ENCODE peak calls at places on chromosomes 13 and 19, in four cellular contexts. One of them, this sample, is unnamed.

GRCh38 chr19:48713041-48713863 is 6.3 kb downstream of the MAMSTR start:
- DNase-seq in sigmoid colon: no peak
- DNase-seq in esophagus muscularis mucosa: no peak
- DNase-seq in CD8-positive, alpha-beta T cell: no peak
- DNase-seq in this sample: peak; percentile 22

GRCh38 chr13:28558126-28558525 is 63.2 kb upstream of the FLT1 start:
- DNase-seq in esophagus muscularis mucosa: no peak
- DNase-seq in CD8-positive, alpha-beta T cell: no peak
- DNase-seq in sigmoid colon: no peak
- DNase-seq in this sample: no peak

GRCh38 chr13:90630716-90631115 is 716.8 kb upstream of the MIR17HG start:
- DNase-seq in CD8-positive, alpha-beta T cell: no peak
- DNase-seq in esophagus muscularis mucosa: no peak
- DNase-seq in sigmoid colon: no peak
- DNase-seq in this sample: no peak

GRCh38 chr13:104426435-104426834 is 1360.2 kb upstream of the SLC10A2 start:
- DNase-seq in CD8-positive, alpha-beta T cell: no peak
- DNase-seq in esophagus muscularis mucosa: no peak
- DNase-seq in sigmoid colon: no peak
- DNase-seq in this sample: no peak

GRCh38 chr19:5018224-5019015 is 49.5 kb downstream of the KDM4B start:
- DNase-seq in esophagus muscularis mucosa: no peak
- DNase-seq in CD8-positive, alpha-beta T cell: no peak
- DNase-seq in sigmoid colon: no peak
- DNase-seq in this sample: no peak

GRCh38 chr13:68551701-68552522 is 1321.8 kb upstream of the PCDH9 start:
- DNase-seq in esophagus muscularis mucosa: no peak
- DNase-seq in sigmoid colon: no peak
- DNase-seq in CD8-positive, alpha-beta T cell: no peak
- DNase-seq in this sample: no peak

GRCh38 chr13:101127741-101128353 is 288.5 kb downstream of the NALCN start:
- DNase-seq in sigmoid colon: no peak
- DNase-seq in CD8-positive, alpha-beta T cell: no peak
- DNase-seq in esophagus muscularis mucosa: no peak
- DNase-seq in this sample: peak; percentile 20

GRCh38 chr13:50527612-50528509 is 315.6 kb downstream of the DLEU7 start:
- DNase-seq in esophagus muscularis mucosa: no peak
- DNase-seq in sigmoid colon: no peak
- DNase-seq in CD8-positive, alpha-beta T cell: no peak
- DNase-seq in this sample: no peak

GRCh38 chr13:51923983-51924539 is 62.3 kb downstream of the CCDC70 start:
- DNase-seq in sigmoid colon: no peak
- DNase-seq in esophagus muscularis mucosa: no peak
- DNase-seq in CD8-positive, alpha-beta T cell: no peak
- DNase-seq in this sample: no peak

GRCh38 chr19:39771751-39772150 is 6.9 kb upstream of the LEUTX start:
- DNase-seq in CD8-positive, alpha-beta T cell: no peak
- DNase-seq in esophagus muscularis mucosa: no peak
- DNase-seq in sigmoid colon: no peak
- DNase-seq in this sample: no peak

GRCh38 chr19:1896508-1896907 is 8.7 kb upstream of the ADAT3 start:
- DNase-seq in sigmoid colon: no peak
- DNase-seq in CD8-positive, alpha-beta T cell: no peak
- DNase-seq in esophagus muscularis mucosa: no peak
- DNase-seq in this sample: no peak
- H3K27ac ChIP-seq in sigmoid colon: no peak overlapping the region
- H3K27ac ChIP-seq in CD8-positive, alpha-beta T cell: no peak overlapping the region
- H3K27ac ChIP-seq in esophagus muscularis mucosa: no peak overlapping the region
- H3K27ac ChIP-seq in this sample: no peak overlapping the region

GRCh38 chr19:36747750-36748149 is 24.9 kb downstream of the ZNF850 start:
- DNase-seq in esophagus muscularis mucosa: no peak
- DNase-seq in CD8-positive, alpha-beta T cell: no peak
- DNase-seq in sigmoid colon: no peak
- DNase-seq in this sample: no peak
- H3K4me3 ChIP-seq in esophagus muscularis mucosa: no peak overlapping the region
- H3K4me3 ChIP-seq in CD8-positive, alpha-beta T cell: no peak overlapping the region
- H3K4me3 ChIP-seq in sigmoid colon: no peak overlapping the region
- H3K4me3 ChIP-seq in this sample: no peak overlapping the region

GRCh38 chr19:13052447-13053232 is 50.0 kb downstream of the LYL1 start:
- DNase-seq in esophagus muscularis mucosa: no peak
- DNase-seq in CD8-positive, alpha-beta T cell: no peak
- DNase-seq in sigmoid colon: no peak
- DNase-seq in this sample: no peak

GRCh38 chr19:13054605-13055212 is 47.9 kb downstream of the LYL1 start:
- DNase-seq in sigmoid colon: peak; percentile 86
- DNase-seq in CD8-positive, alpha-beta T cell: no peak
- DNase-seq in esophagus muscularis mucosa: no peak
- DNase-seq in this sample: no peak

GRCh38 chr19:13053761-13054604 is 48.7 kb downstream of the LYL1 start:
- DNase-seq in sigmoid colon: peak; percentile 95
- DNase-seq in CD8-positive, alpha-beta T cell: no peak
- DNase-seq in esophagus muscularis mucosa: peak; percentile 95
- DNase-seq in this sample: peak; percentile 91

GRCh38 chr19:13051581-13052165 is 51.0 kb downstream of the LYL1 start:
- DNase-seq in CD8-positive, alpha-beta T cell: no peak
- DNase-seq in esophagus muscularis mucosa: no peak
- DNase-seq in sigmoid colon: peak; percentile 85
- DNase-seq in this sample: peak; percentile 84

GRCh38 chr19:13053238-13053637 is 49.4 kb downstream of the LYL1 start:
- DNase-seq in sigmoid colon: no peak
- DNase-seq in CD8-positive, alpha-beta T cell: no peak
- DNase-seq in esophagus muscularis mucosa: no peak
- DNase-seq in this sample: no peak
- H3K4me1 ChIP-seq in sigmoid colon: peaks cover 91% of the 10 kb centered on the region
- H3K4me1 ChIP-seq in CD8-positive, alpha-beta T cell: peaks cover 7% of the 10 kb centered on the region
- H3K4me1 ChIP-seq in esophagus muscularis mucosa: peaks cover 97% of the 10 kb centered on the region
- H3K4me1 ChIP-seq in this sample: peaks cover 79% of the 10 kb centered on the region

GRCh38 chr13:20462533-20462915 is 63.1 kb downstream of the CRYL1 start:
- DNase-seq in sigmoid colon: no peak
- DNase-seq in CD8-positive, alpha-beta T cell: no peak
- DNase-seq in esophagus muscularis mucosa: no peak
- DNase-seq in this sample: no peak

GRCh38 chr13:20462921-20463320 is 62.7 kb downstream of the CRYL1 start:
- DNase-seq in CD8-positive, alpha-beta T cell: no peak
- DNase-seq in esophagus muscularis mucosa: peak; percentile 55
- DNase-seq in sigmoid colon: no peak
- DNase-seq in this sample: no peak

GRCh38 chr13:20460744-20461143 is 64.9 kb downstream of the CRYL1 start:
- DNase-seq in esophagus muscularis mucosa: peak; percentile 74
- DNase-seq in sigmoid colon: no peak
- DNase-seq in CD8-positive, alpha-beta T cell: no peak
- DNase-seq in this sample: no peak

GRCh38 chr13:20461860-20462532 is 63.7 kb downstream of the CRYL1 start:
- DNase-seq in CD8-positive, alpha-beta T cell: no peak
- DNase-seq in sigmoid colon: no peak
- DNase-seq in esophagus muscularis mucosa: peak; percentile 31
- DNase-seq in this sample: no peak

DNA sequence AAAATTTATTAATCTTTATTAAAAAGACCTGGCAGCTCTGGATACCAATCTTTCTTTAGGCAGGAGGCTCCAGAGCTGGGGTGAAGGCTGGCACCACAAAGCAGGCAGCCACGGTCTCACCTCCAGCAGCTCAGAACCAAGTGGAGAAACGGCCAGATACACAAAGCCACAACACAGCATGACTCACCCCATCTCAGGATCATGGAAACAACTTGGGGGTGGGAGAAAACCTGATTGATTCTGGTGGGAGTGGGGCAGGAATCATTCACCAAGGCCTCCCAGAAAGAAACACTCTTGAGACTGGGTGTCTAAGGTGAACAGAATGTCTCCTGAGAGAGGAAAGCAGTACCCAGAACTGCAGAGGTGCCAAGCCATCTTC is 64.2 kb downstream of the CRYL1 start:
- DNase-seq in CD8-positive, alpha-beta T cell: no peak
- DNase-seq in esophagus muscularis mucosa: peak; percentile 80
- DNase-seq in sigmoid colon: no peak
- DNase-seq in this sample: no peak
- H3K27ac ChIP-seq in CD8-positive, alpha-beta T cell: no peak overlapping the region
- H3K27ac ChIP-seq in esophagus muscularis mucosa: no peak overlapping the region
- H3K27ac ChIP-seq in sigmoid colon: no peak overlapping the region
- H3K27ac ChIP-seq in this sample: no peak overlapping the region

GRCh38 chr13:110610955-110611595 is 4.3 kb upstream of the NAXD start:
- DNase-seq in CD8-positive, alpha-beta T cell: no peak
- DNase-seq in esophagus muscularis mucosa: no peak
- DNase-seq in sigmoid colon: no peak
- DNase-seq in this sample: no peak
- H3K4me3 ChIP-seq in CD8-positive, alpha-beta T cell: no peak overlapping the region
- H3K4me3 ChIP-seq in esophagus muscularis mucosa: no peak overlapping the region
- H3K4me3 ChIP-seq in sigmoid colon: no peak overlapping the region
- H3K4me3 ChIP-seq in this sample: no peak overlapping the region

DNA sequence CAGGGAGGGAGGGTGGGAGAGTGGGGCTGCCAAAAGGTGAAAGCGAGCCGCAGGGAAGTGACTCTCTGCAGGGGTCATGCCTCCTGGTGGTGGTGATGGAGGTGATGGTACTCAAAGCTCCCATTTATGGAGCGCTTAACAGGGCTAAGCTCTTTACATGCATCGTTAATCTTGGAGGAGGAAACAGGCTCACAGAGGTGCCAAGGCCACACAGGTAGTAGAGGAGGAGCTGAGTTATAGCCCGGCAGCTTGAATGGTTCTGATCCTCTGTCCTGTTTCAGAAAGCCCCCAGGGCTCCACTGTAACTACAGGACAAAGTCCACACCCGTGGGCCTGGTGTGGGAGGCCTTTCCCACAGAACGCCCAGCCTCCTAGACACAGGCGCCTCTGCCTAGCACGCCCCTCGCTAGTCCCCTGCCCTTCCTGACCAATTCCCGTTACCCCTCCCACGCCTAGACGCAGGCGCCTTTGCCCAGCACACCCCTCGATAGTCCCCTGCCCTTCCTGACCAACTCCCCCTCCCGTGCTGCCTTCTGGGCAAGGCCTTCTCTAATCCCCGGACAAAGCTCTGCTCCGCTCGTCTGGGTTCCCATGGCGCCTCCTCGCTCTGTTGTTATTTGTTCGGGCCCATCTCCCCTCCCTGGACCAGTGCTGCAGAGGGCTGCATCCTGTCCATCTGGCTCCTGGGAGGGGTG is 10.8 kb downstream of the PPP1R37 start:
- DNase-seq in CD8-positive, alpha-beta T cell: no peak
- DNase-seq in sigmoid colon: no peak
- DNase-seq in esophagus muscularis mucosa: no peak
- DNase-seq in this sample: no peak
- H3K4me1 ChIP-seq in CD8-positive, alpha-beta T cell: peaks cover 37% of the 10 kb centered on the region
- H3K4me1 ChIP-seq in sigmoid colon: peaks cover 38% of the 10 kb centered on the region
- H3K4me1 ChIP-seq in esophagus muscularis mucosa: peaks cover 50% of the 10 kb centered on the region
- H3K4me1 ChIP-seq in this sample: peaks cover 65% of the 10 kb centered on the region

DNA sequence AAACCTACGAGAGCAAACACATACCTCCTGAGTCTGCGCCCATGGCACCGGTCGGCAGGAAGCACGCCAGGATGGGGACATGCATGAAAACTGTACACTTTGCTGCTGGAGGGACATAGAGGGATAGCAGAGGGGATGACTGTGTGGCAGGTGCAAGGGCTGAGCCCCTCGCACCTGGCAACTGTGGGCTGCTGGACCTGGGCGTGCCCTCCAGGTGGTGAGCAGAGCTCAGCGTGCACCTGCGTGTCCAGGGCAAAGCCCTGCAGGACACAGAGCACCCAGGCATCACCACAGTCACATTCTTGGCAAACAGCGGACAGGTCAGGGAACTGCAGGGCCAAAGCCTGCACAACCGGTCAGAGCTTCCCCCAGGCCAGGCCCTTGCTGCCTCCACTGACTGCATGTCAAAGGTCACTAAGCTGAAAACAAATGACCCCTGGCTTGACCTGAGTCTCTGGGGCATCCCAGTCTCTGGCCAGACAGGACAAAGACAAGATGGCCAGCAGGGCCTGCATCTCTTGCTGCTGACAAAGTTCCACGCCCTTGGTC is 9.0 kb upstream of the ISYNA1 start:
- DNase-seq in CD8-positive, alpha-beta T cell: no peak
- DNase-seq in esophagus muscularis mucosa: no peak
- DNase-seq in sigmoid colon: no peak
- DNase-seq in this sample: no peak
- H3K27ac ChIP-seq in CD8-positive, alpha-beta T cell: no peak overlapping the region
- H3K27ac ChIP-seq in esophagus muscularis mucosa: no peak overlapping the region
- H3K27ac ChIP-seq in sigmoid colon: no peak overlapping the region
- H3K27ac ChIP-seq in this sample: no peak overlapping the region

This sample was measured in body of pancreas.